ENCODE peak calls at places on chromosomes 1 and 21, in nine cellular contexts. J is activated T-helper 2 cell treated with anti-CD3 and anti-CD28 coated beads, Interferon-gamma antibody, Interleukin-2, Interleukin-4, amounts not matched to agents 10 μg/mL and 5 μg/mL and 100 μg/mL, durations not matched to agents 14 hours and 24 hours and 36 hours; H is cardiac fibroblast; I is astrocyte of the cerebellum; D is Peyer's patch; O is NCI-H1694; U is ACHN; N is cardiac muscle cell; A is ELR. V is an unnamed sample.

GRCh38 chr1:167756760-167757405 is 35.1 kb downstream of the MPZL1 start:
- DNase-seq in J (no peak), U (no peak), N (peak), D (no peak), O (no peak), A (no peak), I (no peak), H (peak), V (no peak)

GRCh38 chr1:109659997-109660755 is 4.3 kb downstream of the GSTM4 start:
- DNase-seq in A (no peak), I (no peak), H (no peak), J (peak), D (no peak), U (peak), N (no peak), O (peak), V (peak)

GRCh38 chr1:33004628-33005027 is 32.1 kb downstream of the AK2 start:
- DNase-seq in J (no peak), O (no peak), D (no peak), U (no peak), I (no peak), H (peak), A (peak), N (no peak), V (no peak)

GRCh38 chr1:26915204-26915842 is 1.5 kb upstream of the NR0B2 start:
- DNase-seq in J (no peak), N (no peak), H (no peak), D (peak), U (no peak), A (no peak), I (no peak), O (no peak), V (no peak)

GRCh38 chr1:234617135-234617985 is 7.4 kb upstream of the IRF2BP2 start:
- DNase-seq in D (no peak), J (no peak), O (no peak), H (peak), U (no peak), N (peak), A (peak), I (no peak), V (no peak)

GRCh38 chr1:26702680-26703038 is 6.8 kb downstream of the ARID1A start:
- DNase-seq in U (no peak), J (no peak), N (no peak), I (no peak), O (no peak), H (no peak), D (no peak), A (no peak), V (no peak)

GRCh38 chr1:13461977-13462376 is 51.7 kb downstream of the PRAMEF20 start:
- DNase-seq in O (no peak), N (peak), U (no peak), J (no peak), I (no peak), H (peak), A (no peak), D (no peak), V (no peak)

GRCh38 chr1:117527566-117528102 is 78.2 kb upstream of the TENT5C start:
- DNase-seq in J (no peak), I (peak), U (no peak), O (no peak), A (no peak), N (peak), D (no peak), H (peak), V (no peak)

GRCh38 chr21:42617476-42617875 is 35.9 kb upstream of the PDE9A start:
- DNase-seq in I (no peak), O (no peak), H (no peak), D (peak), J (no peak), A (no peak), N (no peak), U (no peak), V (no peak)

GRCh38 chr1:51945591-51945990 is 44.9 kb downstream of the RAB3B start:
- DNase-seq in O (no peak), I (peak), N (peak), U (no peak), D (no peak), A (no peak), J (no peak), H (peak), V (no peak)

GRCh38 chr1:8120693-8121260 is 94.7 kb upstream of the ERRFI1 start:
- DNase-seq in I (no peak), O (no peak), A (no peak), N (peak), D (peak), U (no peak), H (peak), J (no peak), V (no peak)

V was measured in Caki2.